ENCODE peak calls at places on chromosome 6, in four cellular contexts. N, O, Q and R are unnamed samples.

GRCh38 chr6:139336488-139336887 is 38.0 kb downstream of the CITED2 start:
- DNase-seq in N (peak; percentile 30), O (no peak), Q (no peak), R (no peak)

GRCh38 chr6:159761135-159761872 is 541 bp upstream of the ACAT2 start:
- DNase-seq in N (peak; percentile 52), O (peak; percentile 77), Q (peak; percentile 28), R (peak; percentile 89)

GRCh38 chr6:138948780-138949179 is 39.3 kb downstream of the REPS1 start:
- DNase-seq in N (no peak), O (no peak), Q (no peak), R (no peak)

GRCh38 chr6:67458265-67458664 is 1176.8 kb upstream of the ADGRB3 start:
- DNase-seq in N (peak; percentile 48), O (no peak), Q (no peak), R (no peak)

GRCh38 chr6:30348957-30349356 is 4.0 kb downstream of the RPP21 start:
- DNase-seq in N (no peak), O (no peak), Q (no peak), R (no peak)

GRCh38 chr6:166435574-166435973 is 52.8 kb upstream of the MPC1 start:
- DNase-seq in N (no peak), O (no peak), Q (no peak), R (no peak)

GRCh38 chr6:101502818-101503217 is 109.3 kb downstream of the GRIK2 start:
- DNase-seq in N (no peak), O (no peak), Q (no peak), R (no peak)

GRCh38 chr6:36360241-36361054 is 23.8 kb upstream of the BNIP5 start:
- DNase-seq in N (peak; percentile 82), O (peak; percentile 88), Q (peak; percentile 84), R (peak; percentile 91)

GRCh38 chr6:96299525-96299924 is 222.1 kb upstream of the UFL1 start:
- DNase-seq in N (no peak), O (no peak), Q (no peak), R (no peak)

GRCh38 chr6:36130672-36131516 is 581 bp downstream of the MAPK13 start:
- DNase-seq in N (no peak), O (no peak), Q (peak; percentile 83), R (peak; percentile 89)

GRCh38 chr6:161138545-161139303 is 135.1 kb downstream of the AGPAT4 start:
- DNase-seq in N (no peak), O (peak; percentile 66), Q (no peak), R (no peak)

GRCh38 chr6:168326294-168327261 is 7.0 kb upstream of the DACT2 start:
- DNase-seq in N (no peak), O (no peak), Q (no peak), R (no peak)

GRCh38 chr6:121652223-121652622 is 216.8 kb downstream of the GJA1 start:
- DNase-seq in N (no peak), O (no peak), Q (no peak), R (no peak)

GRCh38 chr6:167311286-167311685 is 13.6 kb upstream of the TTLL2 start:
- DNase-seq in N (no peak), O (no peak), Q (no peak), R (no peak)

GRCh38 chr6:91299544-91300491 is 712.9 kb upstream of the MAP3K7 start:
- DNase-seq in N (no peak), O (no peak), Q (no peak), R (no peak)

GRCh38 chr6:32627831-32628230 is 9.4 kb upstream of the HLA-DQA1 start:
- DNase-seq in N (peak; percentile 67), O (no peak), Q (peak; percentile 76), R (no peak)

GRCh38 chr6:36200154-36200891 is 3.8 kb downstream of the BRPF3 start:
- DNase-seq in N (no peak), O (no peak), Q (no peak), R (no peak)

GRCh38 chr6:135066806-135067205 is 12.2 kb upstream of the HBS1L start:
- DNase-seq in N (no peak), O (no peak), Q (no peak), R (no peak)

GRCh38 chr6:3729603-3730344 is 21.7 kb downstream of the PXDC1 start:
- DNase-seq in N (no peak), O (peak; percentile 54), Q (no peak), R (peak; percentile 12)

GRCh38 chr6:169589293-169589692 is 112.5 kb downstream of the WDR27 start:
- DNase-seq in N (peak; percentile 23), O (no peak), Q (no peak), R (no peak)

GRCh38 chr6:10733863-10734262 is 11.0 kb downstream of the TMEM14C start:
- DNase-seq in N (no peak), O (no peak), Q (no peak), R (no peak)

GRCh38 chr6:4632411-4632810 is 143.8 kb upstream of the CDYL start:
- DNase-seq in N (no peak), O (no peak), Q (no peak), R (no peak)

GRCh38 chr6:128826606-128827005 is 56.3 kb upstream of the LAMA2 start:
- DNase-seq in N (no peak), O (no peak), Q (no peak), R (no peak)

GRCh38 chr6:80610821-80611220 is 504.4 kb downstream of the BCKDHB start:
- DNase-seq in N (no peak), O (no peak), Q (no peak), R (no peak)

GRCh38 chr6:1437553-1438406 is 48.4 kb downstream of the FOXF2 start:
- DNase-seq in N (no peak), O (no peak), Q (no peak), R (no peak)

GRCh38 chr6:113585246-113585645 is 271.9 kb upstream of the MARCKS start:
- DNase-seq in N (no peak), O (no peak), Q (no peak), R (no peak)

GRCh38 chr6:144315226-144315980 is 30.3 kb downstream of the UTRN start:
- DNase-seq in N (no peak), O (no peak), Q (no peak), R (no peak)

GRCh38 chr6:26105109-26105730 is 18.0 kb downstream of the HFE start:
- DNase-seq in N (peak; percentile 46), O (no peak), Q (no peak), R (no peak)

GRCh38 chr6:26105842-26106241 is 18.6 kb downstream of the HFE start:
- DNase-seq in N (no peak), O (no peak), Q (no peak), R (no peak)

GRCh38 chr6:26103770-26104456 is 16.7 kb downstream of the HFE start:
- DNase-seq in N (peak; percentile 94), O (peak; percentile 92), Q (peak; percentile 86), R (peak; percentile 95)

GRCh38 chr6:26104457-26105108 is 17.4 kb downstream of the HFE start:
- DNase-seq in N (peak; percentile 88), O (no peak), Q (no peak), R (peak; percentile 79)

GRCh38 chr6:26103141-26103769 is 16.0 kb downstream of the HFE start:
- DNase-seq in N (no peak), O (no peak), Q (no peak), R (no peak)
- H3K4me3 ChIP-seq in N (peak overlapping the region; percentile 18), O (peak overlapping the region; percentile 38), Q (peak overlapping the region; percentile 44), R (peak overlapping the region; percentile 26)

GRCh38 chr6:42071881-42072583 is 21.7 kb downstream of the TAF8 start:
- DNase-seq in N (no peak), O (peak; percentile 5), Q (no peak), R (no peak)
- H3K4me1 ChIP-seq in N (no peaks in the 10 kb centered on the region), O (no peaks in the 10 kb centered on the region), Q (no peaks in the 10 kb centered on the region), R (no peaks in the 10 kb centered on the region)

GRCh38 chr6:117483004-117483644 is 650 bp downstream of the DCBLD1 start:
- DNase-seq in N (no peak), O (peak; percentile 87), Q (peak; percentile 57), R (peak; percentile 89)
- H3K4me3 ChIP-seq in N (no peak overlapping the region), O (peak overlapping the region; percentile 50), Q (peak overlapping the region; percentile 80), R (peak overlapping the region; percentile 73)

GRCh38 chr6:154219250-154219649 is 137.4 kb downstream of the IPCEF1 start:
- DNase-seq in N (no peak), O (no peak), Q (no peak), R (no peak)

GRCh38 chr6:154218787-154219186 is 137.8 kb downstream of the IPCEF1 start:
- DNase-seq in N (no peak), O (no peak), Q (no peak), R (no peak)

GRCh38 chr6:154218336-154218735 is 138.3 kb downstream of the IPCEF1 start:
- DNase-seq in N (no peak), O (no peak), Q (no peak), R (no peak)

GRCh38 chr6:154210678-154211077 is 145.9 kb downstream of the IPCEF1 start:
- DNase-seq in N (no peak), O (no peak), Q (no peak), R (no peak)

DNA sequence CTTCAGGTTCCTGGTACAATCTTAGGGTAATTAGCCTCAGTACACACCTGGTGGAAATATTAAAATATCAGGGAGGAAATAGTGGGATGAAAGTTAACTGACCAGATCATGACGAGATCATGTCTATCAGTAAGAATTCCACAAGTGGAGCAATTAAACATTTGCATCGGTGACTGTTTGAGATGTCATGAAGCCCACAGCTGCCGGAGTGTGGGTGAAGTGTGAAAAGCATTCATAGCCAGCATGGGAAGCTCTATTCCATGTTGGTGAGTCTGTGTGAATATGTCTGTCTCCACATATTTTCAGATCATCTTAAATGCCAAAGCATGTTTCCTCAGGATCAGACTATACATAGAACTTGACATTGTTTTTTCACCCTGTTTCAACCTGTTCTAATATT is 142.8 kb downstream of the IPCEF1 start:
- DNase-seq in N (no peak), O (no peak), Q (no peak), R (no peak)
- H3K4me1 ChIP-seq in N (no peaks in the 10 kb centered on the region), O (no peaks in the 10 kb centered on the region), Q (no peaks in the 10 kb centered on the region), R (no peaks in the 10 kb centered on the region)

GRCh38 chr6:52550014-52550575 is 26.8 kb downstream of the TRAM2 start:
- DNase-seq in N (no peak), O (no peak), Q (no peak), R (no peak)
- H3K4me3 ChIP-seq in N (no peak overlapping the region), O (no peak overlapping the region), Q (no peak overlapping the region), R (no peak overlapping the region)

GRCh38 chr6:149471801-149472200 is 13.0 kb downstream of the ZC3H12D start:
- DNase-seq in N (no peak), O (no peak), Q (no peak), R (peak; percentile 57)

GRCh38 chr6:149467265-149467664 is 17.5 kb downstream of the ZC3H12D start:
- DNase-seq in N (peak; percentile 27), O (no peak), Q (no peak), R (peak; percentile 41)

GRCh38 chr6:149470948-149471347 is 13.9 kb downstream of the ZC3H12D start:
- DNase-seq in N (peak; percentile 24), O (no peak), Q (no peak), R (peak; percentile 46)

GRCh38 chr6:149464411-149464810 is 20.4 kb downstream of the ZC3H12D start:
- DNase-seq in N (no peak), O (no peak), Q (no peak), R (peak; percentile 39)

GRCh38 chr6:149468179-149468578 is 16.6 kb downstream of the ZC3H12D start:
- DNase-seq in N (peak; percentile 84), O (no peak), Q (no peak), R (peak; percentile 82)
- H3K4me1 ChIP-seq in N (peaks cover 89% of the 10 kb centered on the region), O (no peaks in the 10 kb centered on the region), Q (peaks cover 10% of the 10 kb centered on the region), R (peaks cover 41% of the 10 kb centered on the region)